ENCODE peak calls at places on chromosomes 12 and 14, in six cellular contexts. One of them, this sample, is unnamed.

GRCh38 chr12:49645151-49646039 is 22.0 kb downstream of the PRPF40B start:
- DNase-seq in uterus: no peak
- DNase-seq in GM20000: no peak
- DNase-seq in AG04449: no peak
- DNase-seq in fibroblast of mammary gland: no peak
- DNase-seq in nephron progenitor cell: no peak
- DNase-seq in this sample: no peak

GRCh38 chr12:50934981-50935807 is 17.1 kb upstream of the HIGD1C start:
- DNase-seq in fibroblast of mammary gland: peak; percentile 60
- DNase-seq in uterus: no peak
- DNase-seq in GM20000: no peak
- DNase-seq in AG04449: no peak
- DNase-seq in nephron progenitor cell: no peak
- DNase-seq in this sample: no peak

GRCh38 chr14:91997492-91997891 is 42.4 kb downstream of the TRIP11 start:
- DNase-seq in AG04449: no peak
- DNase-seq in fibroblast of mammary gland: peak; percentile 49
- DNase-seq in nephron progenitor cell: no peak
- DNase-seq in uterus: no peak
- DNase-seq in GM20000: no peak
- DNase-seq in this sample: no peak

GRCh38 chr12:89709994-89710872 is 1.6 kb upstream of the ATP2B1 start:
- DNase-seq in fibroblast of mammary gland: peak; percentile 61
- DNase-seq in GM20000: no peak
- DNase-seq in uterus: peak; percentile 55
- DNase-seq in nephron progenitor cell: peak; percentile 73
- DNase-seq in AG04449: no peak
- DNase-seq in this sample: peak; percentile 62

GRCh38 chr12:21656931-21657335 is 709 bp downstream of the LDHB start:
- DNase-seq in uterus: no peak
- DNase-seq in AG04449: no peak
- DNase-seq in fibroblast of mammary gland: peak; percentile 42
- DNase-seq in GM20000: peak; percentile 36
- DNase-seq in nephron progenitor cell: peak; percentile 21
- DNase-seq in this sample: peak; percentile 19

GRCh38 chr12:48924617-48925217 is 575 bp downstream of the FKBP11 start:
- DNase-seq in AG04449: no peak
- DNase-seq in nephron progenitor cell: peak; percentile 61
- DNase-seq in uterus: peak; percentile 41
- DNase-seq in fibroblast of mammary gland: peak; percentile 38
- DNase-seq in GM20000: peak; percentile 85
- DNase-seq in this sample: peak; percentile 64

GRCh38 chr14:90760591-90761316 is 55.5 kb downstream of the TTC7B start:
- DNase-seq in GM20000: peak; percentile 16
- DNase-seq in nephron progenitor cell: no peak
- DNase-seq in fibroblast of mammary gland: peak; percentile 56
- DNase-seq in AG04449: no peak
- DNase-seq in uterus: no peak
- DNase-seq in this sample: no peak

GRCh38 chr12:66144796-66145754 is 14.5 kb upstream of the LLPH start:
- DNase-seq in AG04449: no peak
- DNase-seq in uterus: peak; percentile 52
- DNase-seq in GM20000: no peak
- DNase-seq in nephron progenitor cell: no peak
- DNase-seq in fibroblast of mammary gland: peak; percentile 81
- DNase-seq in this sample: peak; percentile 42

GRCh38 chr14:81132492-81132891 is 88.3 kb downstream of the GTF2A1 start:
- DNase-seq in nephron progenitor cell: no peak
- DNase-seq in GM20000: no peak
- DNase-seq in uterus: no peak
- DNase-seq in fibroblast of mammary gland: no peak
- DNase-seq in AG04449: no peak
- DNase-seq in this sample: no peak

GRCh38 chr14:104112113-104112505 is 26.3 kb upstream of the KIF26A start:
- DNase-seq in nephron progenitor cell: no peak
- DNase-seq in uterus: no peak
- DNase-seq in AG04449: no peak
- DNase-seq in fibroblast of mammary gland: no peak
- DNase-seq in GM20000: no peak
- DNase-seq in this sample: no peak

GRCh38 chr12:71124833-71125460 is 32.9 kb downstream of the TSPAN8 start:
- DNase-seq in AG04449: no peak
- DNase-seq in uterus: no peak
- DNase-seq in nephron progenitor cell: no peak
- DNase-seq in GM20000: no peak
- DNase-seq in fibroblast of mammary gland: no peak
- DNase-seq in this sample: no peak

GRCh38 chr14:53670701-53671100 is 285.9 kb downstream of the BMP4 start:
- DNase-seq in fibroblast of mammary gland: peak; percentile 93
- DNase-seq in GM20000: no peak
- DNase-seq in nephron progenitor cell: no peak
- DNase-seq in AG04449: peak; percentile 33
- DNase-seq in uterus: no peak
- DNase-seq in this sample: no peak

GRCh38 chr14:104462651-104463630 is 116.6 kb upstream of the C14orf180 start:
- DNase-seq in AG04449: no peak
- DNase-seq in uterus: no peak
- DNase-seq in nephron progenitor cell: no peak
- DNase-seq in fibroblast of mammary gland: peak; percentile 2
- DNase-seq in GM20000: no peak
- DNase-seq in this sample: no peak

GRCh38 chr12:20342111-20342510 is 26.2 kb upstream of the PDE3A start:
- DNase-seq in AG04449: peak; percentile 73
- DNase-seq in GM20000: no peak
- DNase-seq in fibroblast of mammary gland: peak; percentile 57
- DNase-seq in uterus: no peak
- DNase-seq in nephron progenitor cell: no peak
- DNase-seq in this sample: no peak

GRCh38 chr12:14454098-14454907 is 88.8 kb downstream of the ATF7IP start:
- DNase-seq in nephron progenitor cell: peak; percentile 9
- DNase-seq in AG04449: no peak
- DNase-seq in fibroblast of mammary gland: peak; percentile 46
- DNase-seq in uterus: no peak
- DNase-seq in GM20000: peak; percentile 53
- DNase-seq in this sample: peak; percentile 51

GRCh38 chr12:64670039-64670438 is 59.7 kb downstream of the RASSF3 start:
- DNase-seq in GM20000: no peak
- DNase-seq in AG04449: no peak
- DNase-seq in uterus: no peak
- DNase-seq in nephron progenitor cell: no peak
- DNase-seq in fibroblast of mammary gland: no peak
- DNase-seq in this sample: no peak

GRCh38 chr12:89051065-89051677 is 301.1 kb downstream of the DUSP6 start:
- DNase-seq in nephron progenitor cell: no peak
- DNase-seq in uterus: no peak
- DNase-seq in GM20000: peak; percentile 30
- DNase-seq in fibroblast of mammary gland: peak; percentile 81
- DNase-seq in AG04449: no peak
- DNase-seq in this sample: peak; percentile 44

GRCh38 chr12:116202940-116203339 is 74.6 kb downstream of the MED13L start:
- DNase-seq in fibroblast of mammary gland: no peak
- DNase-seq in AG04449: no peak
- DNase-seq in nephron progenitor cell: no peak
- DNase-seq in uterus: no peak
- DNase-seq in GM20000: no peak
- DNase-seq in this sample: no peak

GRCh38 chr14:73188501-73188903 is 48.8 kb upstream of the PAPLN start:
- DNase-seq in fibroblast of mammary gland: peak; percentile 76
- DNase-seq in nephron progenitor cell: no peak
- DNase-seq in AG04449: peak; percentile 44
- DNase-seq in uterus: no peak
- DNase-seq in GM20000: no peak
- DNase-seq in this sample: no peak

GRCh38 chr12:100234591-100235304 is 32.1 kb downstream of the DEPDC4 start:
- DNase-seq in AG04449: peak; percentile 31
- DNase-seq in nephron progenitor cell: no peak
- DNase-seq in uterus: no peak
- DNase-seq in fibroblast of mammary gland: peak; percentile 86
- DNase-seq in GM20000: peak; percentile 25
- DNase-seq in this sample: no peak

GRCh38 chr14:90599748-90600507 is 203.1 kb downstream of the CALM1 start:
- DNase-seq in fibroblast of mammary gland: peak; percentile 17
- DNase-seq in GM20000: no peak
- DNase-seq in nephron progenitor cell: no peak
- DNase-seq in AG04449: no peak
- DNase-seq in uterus: no peak
- DNase-seq in this sample: no peak

GRCh38 chr12:119682635-119683340 is 14.9 kb downstream of the PRKAB1 start:
- DNase-seq in GM20000: no peak
- DNase-seq in uterus: no peak
- DNase-seq in AG04449: no peak
- DNase-seq in fibroblast of mammary gland: no peak
- DNase-seq in nephron progenitor cell: no peak
- DNase-seq in this sample: no peak

GRCh38 chr14:38404100-38404541 is 148.2 kb upstream of the CLEC14A start:
- DNase-seq in AG04449: peak; percentile 81
- DNase-seq in GM20000: no peak
- DNase-seq in fibroblast of mammary gland: peak; percentile 85
- DNase-seq in nephron progenitor cell: no peak
- DNase-seq in uterus: no peak
- DNase-seq in this sample: no peak

GRCh38 chr12:9925746-9926393 is 6.3 kb downstream of the CLEC2A start:
- DNase-seq in nephron progenitor cell: no peak
- DNase-seq in GM20000: peak; percentile 18
- DNase-seq in uterus: no peak
- DNase-seq in AG04449: no peak
- DNase-seq in fibroblast of mammary gland: peak; percentile 62
- DNase-seq in this sample: peak; percentile 7

GRCh38 chr14:90060312-90060964 is 1.4 kb upstream of the KCNK13 start:
- DNase-seq in GM20000: peak; percentile 88
- DNase-seq in uterus: no peak
- DNase-seq in nephron progenitor cell: peak; percentile 75
- DNase-seq in fibroblast of mammary gland: peak; percentile 27
- DNase-seq in AG04449: no peak
- DNase-seq in this sample: peak; percentile 65

GRCh38 chr14:50055461-50056228 is 60.7 kb downstream of the VCPKMT start:
- DNase-seq in uterus: no peak
- DNase-seq in GM20000: no peak
- DNase-seq in nephron progenitor cell: no peak
- DNase-seq in AG04449: no peak
- DNase-seq in fibroblast of mammary gland: no peak
- DNase-seq in this sample: no peak

GRCh38 chr12:24488091-24488596 is 460.8 kb downstream of the BCAT1 start:
- DNase-seq in AG04449: no peak
- DNase-seq in fibroblast of mammary gland: peak; percentile 72
- DNase-seq in nephron progenitor cell: no peak
- DNase-seq in GM20000: no peak
- DNase-seq in uterus: no peak
- DNase-seq in this sample: no peak

GRCh38 chr12:71942259-71942658 is 3.6 kb downstream of the TPH2 start:
- DNase-seq in uterus: no peak
- DNase-seq in AG04449: no peak
- DNase-seq in nephron progenitor cell: no peak
- DNase-seq in fibroblast of mammary gland: no peak
- DNase-seq in GM20000: no peak
- DNase-seq in this sample: no peak

GRCh38 chr12:98355322-98355721 is 160.1 kb upstream of the TMPO start:
- DNase-seq in AG04449: peak; percentile 19
- DNase-seq in fibroblast of mammary gland: peak; percentile 27
- DNase-seq in nephron progenitor cell: no peak
- DNase-seq in GM20000: no peak
- DNase-seq in uterus: no peak
- DNase-seq in this sample: no peak

DNA sequence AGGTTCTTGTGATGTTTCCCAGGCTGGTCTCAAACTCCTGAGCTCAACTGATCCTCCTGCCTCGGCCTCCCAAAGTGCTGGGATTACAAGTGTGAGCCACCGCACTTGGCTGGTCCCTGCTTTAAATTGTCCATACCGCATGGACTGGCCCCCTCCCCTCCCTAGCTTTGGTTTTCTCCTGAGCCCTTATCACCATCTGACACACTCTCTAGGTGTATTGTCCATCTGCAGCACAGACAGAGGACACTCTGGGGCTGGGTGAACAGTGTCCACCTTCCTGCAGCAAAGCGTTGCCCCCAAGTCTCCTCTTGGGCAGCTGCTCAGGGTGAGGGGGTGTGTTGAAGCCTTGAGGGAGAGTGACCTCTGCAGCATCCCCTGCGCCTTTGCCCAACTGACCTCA is 36.0 kb upstream of the DLK1 start:
- DNase-seq in GM20000: no peak
- DNase-seq in fibroblast of mammary gland: no peak
- DNase-seq in uterus: no peak
- DNase-seq in AG04449: no peak
- DNase-seq in nephron progenitor cell: no peak
- DNase-seq in this sample: no peak
- TF ChIP-seq CTCF in GM20000: no peak
- TF ChIP-seq CTCF in fibroblast of mammary gland: no peak
- TF ChIP-seq CTCF in uterus: no peak
- TF ChIP-seq CTCF in AG04449: no peak
- TF ChIP-seq CTCF in nephron progenitor cell: no peak
- TF ChIP-seq CTCF in this sample: no peak

GRCh38 chr14:36525746-36526099 is 5.7 kb upstream of the NKX2-1 start:
- DNase-seq in uterus: no peak
- DNase-seq in AG04449: no peak
- DNase-seq in GM20000: no peak
- DNase-seq in fibroblast of mammary gland: no peak
- DNase-seq in nephron progenitor cell: no peak
- DNase-seq in this sample: no peak
- TF ChIP-seq CTCF in uterus: no peak
- TF ChIP-seq CTCF in AG04449: no peak
- TF ChIP-seq CTCF in GM20000: no peak
- TF ChIP-seq CTCF in fibroblast of mammary gland: no peak
- TF ChIP-seq CTCF in nephron progenitor cell: no peak
- TF ChIP-seq CTCF in this sample: no peak

GRCh38 chr12:40970320-40970907 is 217.7 kb upstream of the PDZRN4 start:
- DNase-seq in fibroblast of mammary gland: no peak
- DNase-seq in GM20000: no peak
- DNase-seq in uterus: no peak
- DNase-seq in AG04449: no peak
- DNase-seq in nephron progenitor cell: no peak
- DNase-seq in this sample: no peak
- TF ChIP-seq CTCF in fibroblast of mammary gland: no peak
- TF ChIP-seq CTCF in GM20000: no peak
- TF ChIP-seq CTCF in uterus: no peak
- TF ChIP-seq CTCF in AG04449: no peak
- TF ChIP-seq CTCF in nephron progenitor cell: no peak
- TF ChIP-seq CTCF in this sample: peak; percentile 47

DNA sequence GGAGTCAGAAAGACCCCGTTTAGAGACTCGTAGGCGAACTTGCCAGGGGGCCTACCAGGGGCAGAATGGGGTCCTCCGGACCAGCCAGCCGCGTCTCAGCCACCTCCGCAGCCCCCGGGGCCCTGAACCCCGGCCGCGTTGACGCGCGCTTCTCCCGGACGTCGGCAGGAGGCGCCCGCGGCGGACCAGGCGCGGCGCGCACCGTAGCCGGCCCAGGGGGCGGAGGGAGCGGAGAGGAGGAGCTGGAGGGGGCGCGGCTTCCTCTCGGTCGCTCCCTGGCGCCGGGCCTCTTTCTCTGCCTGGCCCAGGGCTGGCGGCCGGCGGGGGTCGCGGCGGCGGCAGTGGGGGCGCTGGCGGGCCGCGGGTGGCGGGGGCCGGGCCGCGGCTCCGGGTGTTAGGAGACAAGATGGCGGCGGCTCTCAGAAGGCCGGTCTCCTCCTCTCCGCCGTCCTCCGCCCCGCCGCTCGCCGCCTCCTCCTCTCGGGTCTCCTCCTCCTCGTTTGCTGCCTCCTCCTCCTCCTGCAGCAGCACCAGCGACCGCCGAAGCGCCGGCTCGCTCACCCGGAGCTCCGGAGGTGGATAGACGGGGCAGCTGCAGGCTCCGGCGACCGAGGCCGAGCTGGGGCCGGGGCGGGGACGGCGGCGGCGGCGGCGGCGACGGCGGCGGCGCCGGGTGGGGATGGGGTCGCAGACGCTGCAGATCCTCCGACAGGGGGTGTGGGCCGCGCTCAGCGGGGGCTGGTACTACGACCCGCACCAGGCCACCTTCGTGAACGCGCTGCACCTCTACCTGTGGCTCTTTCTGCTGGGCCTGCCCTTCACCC is at the start of gene PCNX1:
- DNase-seq in fibroblast of mammary gland: peak; percentile 79
- DNase-seq in uterus: peak; percentile 88
- DNase-seq in nephron progenitor cell: peak; percentile 93
- DNase-seq in AG04449: peak; percentile 36
- DNase-seq in GM20000: peak; percentile 97
- DNase-seq in this sample: peak; percentile 93
- TF ChIP-seq CTCF in fibroblast of mammary gland: no peak
- TF ChIP-seq CTCF in uterus: peak; percentile 91
- TF ChIP-seq CTCF in nephron progenitor cell: peak; percentile 61
- TF ChIP-seq CTCF in AG04449: peak; percentile 79
- TF ChIP-seq CTCF in GM20000: peak; percentile 74
- TF ChIP-seq CTCF in this sample: peak; percentile 64